ENCODE peak calls at places on chromosomes 4 and X, in ten cellular contexts. G is kidney tubule cell; E is SK-N-SH; M is NCI-H1694; S is nephron progenitor cell; A is brain microvascular endothelial cell; U is stimulated activated CD8-positive, alpha-beta memory T cell treated with anti-CD3 and anti-CD28 coated beads, Interleukin-2, amount 100 ng/mL, for 48 hours; R is naive thymus-derived CD8-positive, alpha-beta T cell; Z is occipital lobe; Q is HS-5. Y is an unnamed sample.

GRCh38 chr4:103885152-103885551 is 165.4 kb upstream of the TACR3 start:
- DNase-seq in G (no peak), E (no peak), M (no peak), S (no peak), A (no peak), U (no peak), R (no peak), Z (no peak), Q (no peak), Y (no peak)

GRCh38 chrX:87664381-87664780 is 146.8 kb downstream of the KLHL4 start:
- DNase-seq in G (peak; percentile 36), E (peak; percentile 2), M (peak; percentile 1), S (no peak), A (no peak), U (no peak), R (no peak), Z (no peak), Q (no peak), Y (peak; percentile 57)

GRCh38 chr4:40924096-40924792 is 174.5 kb downstream of the NSUN7 start:
- DNase-seq in G (peak; percentile 60), E (peak; percentile 83), M (peak; percentile 58), S (peak; percentile 83), A (peak; percentile 57), U (peak; percentile 78), R (peak; percentile 29), Z (no peak), Q (no peak), Y (peak; percentile 59)

GRCh38 chrX:119105826-119106225 is 21.8 kb downstream of the KIAA1210 start:
- DNase-seq in G (no peak), E (no peak), M (no peak), S (no peak), A (peak; percentile 9), U (no peak), R (no peak), Z (no peak), Q (no peak), Y (peak; percentile 15)

GRCh38 chr4:183132081-183132480 is 33.0 kb downstream of the WWC2 start:
- DNase-seq in G (no peak), E (no peak), M (no peak), S (no peak), A (no peak), U (no peak), R (no peak), Z (no peak), Q (no peak), Y (no peak)

GRCh38 chr4:105191621-105192210 is 45.0 kb downstream of the TET2 start:
- DNase-seq in G (peak; percentile 62), E (no peak), M (no peak), S (no peak), A (peak; percentile 18), U (no peak), R (no peak), Z (no peak), Q (no peak), Y (peak; percentile 28)

GRCh38 chrX:130680164-130681035 is 222.6 kb downstream of the ENOX2 start:
- DNase-seq in G (peak; percentile 27), E (no peak), M (no peak), S (no peak), A (peak; percentile 4), U (no peak), R (no peak), Z (no peak), Q (no peak), Y (no peak)

GRCh38 chr4:151175204-151175603 is 75.8 kb downstream of the RPS3A start:
- DNase-seq in G (no peak), E (no peak), M (no peak), S (no peak), A (no peak), U (no peak), R (no peak), Z (no peak), Q (no peak), Y (no peak)

GRCh38 chr4:112765317-112765989 is 128.5 kb downstream of the LARP7 start:
- DNase-seq in G (peak; percentile 25), E (peak; percentile 71), M (peak; percentile 23), S (peak; percentile 23), A (peak; percentile 3), U (no peak), R (no peak), Z (peak; percentile 2), Q (no peak), Y (peak; percentile 26)

GRCh38 chr4:102501635-102502382 is 650 bp downstream of the NFKB1 start:
- DNase-seq in G (peak; percentile 90), E (peak; percentile 84), M (peak; percentile 38), S (peak; percentile 71), A (peak; percentile 75), U (peak; percentile 36), R (peak; percentile 65), Z (peak; percentile 73), Q (peak; percentile 56), Y (peak; percentile 68)

GRCh38 chrX:115226929-115227328 is 7.0 kb downstream of the LRCH2 start:
- DNase-seq in G (peak; percentile 40), E (peak; percentile 15), M (no peak), S (no peak), A (peak; percentile 7), U (no peak), R (no peak), Z (no peak), Q (no peak), Y (peak; percentile 66)

GRCh38 chrX:427812-428725 is 41.4 kb upstream of the PPP2R3B start:
- DNase-seq in G (peak; percentile 20), E (peak; percentile 54), M (no peak), S (peak; percentile 63), A (peak; percentile 20), U (peak; percentile 8), R (no peak), Z (no peak), Q (no peak), Y (peak; percentile 24)

GRCh38 chr4:159669094-159669493 is 566.2 kb downstream of the RAPGEF2 start:
- DNase-seq in G (no peak), E (no peak), M (no peak), S (no peak), A (no peak), U (no peak), R (no peak), Z (no peak), Q (no peak), Y (no peak)

GRCh38 chr4:80989921-80990544 is 40.5 kb upstream of the BMP3 start:
- DNase-seq in G (peak; percentile 65), E (peak; percentile 5), M (peak; percentile 9), S (peak; percentile 15), A (peak; percentile 59), U (no peak), R (peak; percentile 28), Z (no peak), Q (peak; percentile 34), Y (peak; percentile 80)

GRCh38 chr4:137343221-137343620 is 189.1 kb downstream of the PCDH18 start:
- DNase-seq in G (no peak), E (no peak), M (no peak), S (no peak), A (peak; percentile 12), U (no peak), R (no peak), Z (no peak), Q (no peak), Y (no peak)